ENCODE peak calls at places on chromosomes 4 and X, in seven cellular contexts. One of them, this sample, is unnamed.

GRCh38 chr4:100076753-100077152 is 113.5 kb downstream of the DDIT4L start:
- DNase-seq in BE2C: no peak
- DNase-seq in OCI-LY7: no peak
- DNase-seq in GM13976: no peak
- DNase-seq in neural crest cell: no peak
- DNase-seq in fibroblast of mammary gland: peak
- DNase-seq in astrocyte of the spinal cord: no peak
- DNase-seq in this sample: no peak

GRCh38 chr4:47855350-47855749 is 17.5 kb upstream of the CORIN start:
- DNase-seq in BE2C: no peak
- DNase-seq in OCI-LY7: no peak
- DNase-seq in GM13976: no peak
- DNase-seq in neural crest cell: no peak
- DNase-seq in fibroblast of mammary gland: peak
- DNase-seq in astrocyte of the spinal cord: peak
- DNase-seq in this sample: no peak

GRCh38 chrX:93637591-93637990 is 35.8 kb downstream of the NAP1L3 start:
- DNase-seq in BE2C: no peak
- DNase-seq in OCI-LY7: no peak
- DNase-seq in GM13976: no peak
- DNase-seq in neural crest cell: no peak
- DNase-seq in fibroblast of mammary gland: no peak
- DNase-seq in astrocyte of the spinal cord: no peak
- DNase-seq in this sample: no peak

GRCh38 chr4:40685300-40685699 is 55.6 kb upstream of the RBM47 start:
- DNase-seq in BE2C: no peak
- DNase-seq in OCI-LY7: no peak
- DNase-seq in GM13976: no peak
- DNase-seq in neural crest cell: no peak
- DNase-seq in fibroblast of mammary gland: peak
- DNase-seq in astrocyte of the spinal cord: peak
- DNase-seq in this sample: no peak

GRCh38 chr4:163595590-163595989 is 101.1 kb downstream of the TMA16 start:
- DNase-seq in BE2C: no peak
- DNase-seq in OCI-LY7: no peak
- DNase-seq in GM13976: no peak
- DNase-seq in neural crest cell: no peak
- DNase-seq in fibroblast of mammary gland: no peak
- DNase-seq in astrocyte of the spinal cord: no peak
- DNase-seq in this sample: no peak

GRCh38 chr4:98626350-98626749 is 32.1 kb downstream of the TSPAN5 start:
- DNase-seq in BE2C: no peak
- DNase-seq in OCI-LY7: no peak
- DNase-seq in GM13976: no peak
- DNase-seq in neural crest cell: no peak
- DNase-seq in fibroblast of mammary gland: peak
- DNase-seq in astrocyte of the spinal cord: peak
- DNase-seq in this sample: no peak

GRCh38 chrX:47482512-47483309 is at the start of gene ZNF41:
- DNase-seq in BE2C: peak
- DNase-seq in OCI-LY7: peak
- DNase-seq in GM13976: peak
- DNase-seq in neural crest cell: peak
- DNase-seq in fibroblast of mammary gland: peak
- DNase-seq in astrocyte of the spinal cord: peak
- DNase-seq in this sample: peak

GRCh38 chr4:85243857-85244256 is 231.1 kb upstream of the ARHGAP24 start:
- DNase-seq in BE2C: no peak
- DNase-seq in OCI-LY7: no peak
- DNase-seq in GM13976: no peak
- DNase-seq in neural crest cell: no peak
- DNase-seq in fibroblast of mammary gland: peak
- DNase-seq in astrocyte of the spinal cord: no peak
- DNase-seq in this sample: no peak

GRCh38 chr4:151772322-151772721 is 11.5 kb upstream of the GATB start:
- DNase-seq in BE2C: no peak
- DNase-seq in OCI-LY7: no peak
- DNase-seq in GM13976: no peak
- DNase-seq in neural crest cell: no peak
- DNase-seq in fibroblast of mammary gland: no peak
- DNase-seq in astrocyte of the spinal cord: no peak
- DNase-seq in this sample: no peak

GRCh38 chr4:183961772-183962171 is 56.7 kb downstream of the STOX2 start:
- DNase-seq in BE2C: no peak
- DNase-seq in OCI-LY7: no peak
- DNase-seq in GM13976: no peak
- DNase-seq in neural crest cell: no peak
- DNase-seq in fibroblast of mammary gland: no peak
- DNase-seq in astrocyte of the spinal cord: no peak
- DNase-seq in this sample: no peak

GRCh38 chr4:8035371-8035780 is 95.7 kb upstream of the AFAP1 start:
- DNase-seq in BE2C: no peak
- DNase-seq in OCI-LY7: no peak
- DNase-seq in GM13976: no peak
- DNase-seq in neural crest cell: no peak
- DNase-seq in fibroblast of mammary gland: peak
- DNase-seq in astrocyte of the spinal cord: peak
- DNase-seq in this sample: no peak

GRCh38 chr4:138841341-138841740 is 174.2 kb upstream of the NOCT start:
- DNase-seq in BE2C: no peak
- DNase-seq in OCI-LY7: no peak
- DNase-seq in GM13976: no peak
- DNase-seq in neural crest cell: no peak
- DNase-seq in fibroblast of mammary gland: no peak
- DNase-seq in astrocyte of the spinal cord: no peak
- DNase-seq in this sample: no peak

GRCh38 chr4:37008199-37008598 is 236.3 kb upstream of the NWD2 start:
- DNase-seq in BE2C: no peak
- DNase-seq in OCI-LY7: peak
- DNase-seq in GM13976: no peak
- DNase-seq in neural crest cell: no peak
- DNase-seq in fibroblast of mammary gland: no peak
- DNase-seq in astrocyte of the spinal cord: peak
- DNase-seq in this sample: no peak

GRCh38 chr4:40552536-40552935 is 77.1 kb downstream of the RBM47 start:
- DNase-seq in BE2C: no peak
- DNase-seq in OCI-LY7: no peak
- DNase-seq in GM13976: no peak
- DNase-seq in neural crest cell: no peak
- DNase-seq in fibroblast of mammary gland: no peak
- DNase-seq in astrocyte of the spinal cord: peak
- DNase-seq in this sample: no peak

GRCh38 chr4:124710253-124710849 is 2.2 kb downstream of the ANKRD50 start:
- DNase-seq in BE2C: no peak
- DNase-seq in OCI-LY7: no peak
- DNase-seq in GM13976: no peak
- DNase-seq in neural crest cell: no peak
- DNase-seq in fibroblast of mammary gland: no peak
- DNase-seq in astrocyte of the spinal cord: peak
- DNase-seq in this sample: no peak

GRCh38 chr4:104829761-104830160 is 316.9 kb upstream of the TET2 start:
- DNase-seq in BE2C: no peak
- DNase-seq in OCI-LY7: no peak
- DNase-seq in GM13976: no peak
- DNase-seq in neural crest cell: no peak
- DNase-seq in fibroblast of mammary gland: no peak
- DNase-seq in astrocyte of the spinal cord: no peak
- DNase-seq in this sample: no peak

GRCh38 chrX:69959712-69960111 is 90.0 kb downstream of the AWAT2 start:
- DNase-seq in BE2C: no peak
- DNase-seq in OCI-LY7: no peak
- DNase-seq in GM13976: no peak
- DNase-seq in neural crest cell: no peak
- DNase-seq in fibroblast of mammary gland: no peak
- DNase-seq in astrocyte of the spinal cord: no peak
- DNase-seq in this sample: no peak

DNA sequence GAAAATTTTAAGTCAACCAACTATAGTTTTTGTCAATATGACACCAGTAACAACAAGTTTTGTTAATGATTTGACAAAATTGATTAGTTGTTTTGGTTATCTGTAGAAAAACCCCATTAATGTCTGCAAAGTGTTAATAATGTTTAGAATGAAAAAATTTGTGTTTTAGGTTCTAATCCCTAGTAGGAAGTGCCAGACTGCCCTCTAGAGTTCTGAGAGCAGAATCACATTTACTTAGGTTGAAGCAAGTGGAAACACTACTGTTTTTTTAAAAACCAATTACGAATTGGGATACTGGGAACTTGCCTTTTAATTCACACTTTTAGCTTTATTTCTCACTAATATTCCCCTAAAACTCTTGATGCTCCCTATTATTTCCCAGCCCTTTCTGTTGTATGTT is 101.1 kb upstream of the CYLC1 start:
- DNase-seq in BE2C: no peak
- DNase-seq in OCI-LY7: peak
- DNase-seq in GM13976: peak
- DNase-seq in neural crest cell: no peak
- DNase-seq in fibroblast of mammary gland: peak
- DNase-seq in astrocyte of the spinal cord: no peak
- DNase-seq in this sample: no peak
- TF ChIP-seq CTCF in BE2C: peak
- TF ChIP-seq CTCF in OCI-LY7: peak
- TF ChIP-seq CTCF in GM13976: peak
- TF ChIP-seq CTCF in neural crest cell: peak
- TF ChIP-seq CTCF in fibroblast of mammary gland: peak
- TF ChIP-seq CTCF in astrocyte of the spinal cord: peak
- TF ChIP-seq CTCF in this sample: peak

GRCh38 chrX:106397788-106398538 is 213.8 kb upstream of the RADX start:
- DNase-seq in BE2C: no peak
- DNase-seq in OCI-LY7: peak
- DNase-seq in GM13976: no peak
- DNase-seq in neural crest cell: no peak
- DNase-seq in fibroblast of mammary gland: peak
- DNase-seq in astrocyte of the spinal cord: peak
- DNase-seq in this sample: no peak
- TF ChIP-seq CTCF in BE2C: no peak
- TF ChIP-seq CTCF in OCI-LY7: peak
- TF ChIP-seq CTCF in GM13976: no peak
- TF ChIP-seq CTCF in neural crest cell: peak
- TF ChIP-seq CTCF in fibroblast of mammary gland: peak
- TF ChIP-seq CTCF in astrocyte of the spinal cord: peak
- TF ChIP-seq CTCF in this sample: peak

GRCh38 chrX:12441376-12442128 is 303.3 kb downstream of the FRMPD4 start:
- DNase-seq in BE2C: no peak
- DNase-seq in OCI-LY7: no peak
- DNase-seq in GM13976: no peak
- DNase-seq in neural crest cell: no peak
- DNase-seq in fibroblast of mammary gland: peak
- DNase-seq in astrocyte of the spinal cord: peak
- DNase-seq in this sample: no peak
- TF ChIP-seq CTCF in BE2C: no peak
- TF ChIP-seq CTCF in OCI-LY7: no peak
- TF ChIP-seq CTCF in GM13976: no peak
- TF ChIP-seq CTCF in neural crest cell: no peak
- TF ChIP-seq CTCF in fibroblast of mammary gland: peak
- TF ChIP-seq CTCF in astrocyte of the spinal cord: no peak
- TF ChIP-seq CTCF in this sample: no peak

DNA sequence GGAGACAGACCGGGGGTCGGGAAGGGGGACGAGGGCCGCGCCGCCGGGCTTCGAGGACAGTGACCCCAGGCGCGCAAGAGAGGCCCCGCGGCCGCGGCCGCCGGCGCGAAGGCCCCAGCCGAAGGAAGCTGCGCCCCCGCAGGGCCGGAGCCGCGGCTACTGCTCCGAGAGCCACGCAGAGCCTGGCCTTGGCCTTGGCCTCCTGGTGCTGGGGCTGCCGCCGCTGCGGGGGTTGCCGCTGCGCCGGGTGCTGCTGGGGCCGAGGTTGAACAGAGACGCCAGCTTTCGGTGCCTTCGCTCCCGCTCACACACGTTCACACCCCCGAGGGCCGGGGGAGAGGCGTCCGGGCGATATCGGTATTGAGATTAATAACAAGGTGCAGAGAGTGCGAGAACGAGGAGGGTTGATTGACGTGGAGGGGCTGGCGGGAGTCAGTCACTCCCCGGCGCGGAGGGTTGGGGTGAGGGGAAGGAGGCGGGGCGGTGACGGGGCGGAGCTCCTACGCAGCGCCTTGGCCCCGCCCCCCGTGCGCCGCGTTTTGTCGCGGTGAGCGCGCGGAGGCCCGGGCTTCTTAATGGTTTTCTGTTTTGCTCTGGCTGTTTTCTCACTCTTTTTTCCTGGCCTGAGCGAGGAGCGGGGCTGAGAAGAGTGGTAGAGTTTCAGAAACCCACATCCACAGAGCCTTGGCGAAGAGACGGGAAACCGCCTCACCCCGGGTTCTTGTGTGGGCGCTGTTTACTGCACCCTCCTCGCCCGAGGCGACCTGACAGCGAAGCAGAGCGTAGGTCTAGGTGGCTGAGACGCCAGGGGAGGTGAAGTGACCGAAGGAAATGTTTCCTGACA is 890 bp upstream of the CNOT6L start:
- DNase-seq in BE2C: peak
- DNase-seq in OCI-LY7: peak
- DNase-seq in GM13976: peak
- DNase-seq in neural crest cell: peak
- DNase-seq in fibroblast of mammary gland: peak
- DNase-seq in astrocyte of the spinal cord: peak
- DNase-seq in this sample: peak
- TF ChIP-seq CTCF in BE2C: no peak
- TF ChIP-seq CTCF in OCI-LY7: no peak
- TF ChIP-seq CTCF in GM13976: no peak
- TF ChIP-seq CTCF in neural crest cell: no peak
- TF ChIP-seq CTCF in fibroblast of mammary gland: no peak
- TF ChIP-seq CTCF in astrocyte of the spinal cord: no peak
- TF ChIP-seq CTCF in this sample: no peak

DNA sequence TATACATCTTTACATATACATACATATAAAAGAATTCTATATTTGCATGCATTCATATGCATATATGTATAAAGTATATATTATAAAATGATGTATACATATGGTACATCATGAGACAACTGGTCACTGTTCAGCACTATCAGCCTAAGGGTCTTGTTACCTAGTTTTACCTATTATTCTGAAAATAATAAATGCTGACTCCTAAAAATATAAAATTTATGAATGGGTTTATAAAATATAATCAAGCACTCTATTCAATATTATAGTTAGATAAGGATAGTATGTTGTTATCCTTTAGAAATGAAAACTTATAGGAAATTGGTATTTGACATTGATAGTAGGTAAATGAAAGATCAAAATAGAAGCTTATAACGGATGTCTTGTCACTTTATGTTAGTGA is 324.2 kb downstream of the GBA3 start:
- DNase-seq in BE2C: no peak
- DNase-seq in OCI-LY7: no peak
- DNase-seq in GM13976: no peak
- DNase-seq in neural crest cell: no peak
- DNase-seq in fibroblast of mammary gland: no peak
- DNase-seq in astrocyte of the spinal cord: no peak
- DNase-seq in this sample: no peak
- TF ChIP-seq CTCF in BE2C: no peak
- TF ChIP-seq CTCF in OCI-LY7: no peak
- TF ChIP-seq CTCF in GM13976: no peak
- TF ChIP-seq CTCF in neural crest cell: no peak
- TF ChIP-seq CTCF in fibroblast of mammary gland: no peak
- TF ChIP-seq CTCF in astrocyte of the spinal cord: no peak
- TF ChIP-seq CTCF in this sample: no peak

This sample was measured in type B pancreatic cell.